ENCODE peak calls at places on chromosomes 11 and 22, in four cellular contexts. One of them, this sample, is unnamed.

GRCh38 chr22:16936625-16937024 is 71.4 kb downstream of the GAB4 start:
- DNase-seq in activated CD4-positive, alpha-beta T cell treated with anti-CD3 and anti-CD28 coated beads, Interleukin-2, amount 50 U/mL, for 48 hours: no peak
- DNase-seq in kidney glomerular epithelial cell: no peak
- DNase-seq in GM10248: no peak
- DNase-seq in this sample: no peak

GRCh38 chr11:117438371-117439000 is 110.8 kb downstream of the CEP164 start:
- DNase-seq in GM10248: peak
- DNase-seq in kidney glomerular epithelial cell: no peak
- DNase-seq in activated CD4-positive, alpha-beta T cell treated with anti-CD3 and anti-CD28 coated beads, Interleukin-2, amount 50 U/mL, for 48 hours: peak
- DNase-seq in this sample: no peak

GRCh38 chr22:22759889-22760546 is 115.6 kb downstream of the GGTLC2 start:
- DNase-seq in activated CD4-positive, alpha-beta T cell treated with anti-CD3 and anti-CD28 coated beads, Interleukin-2, amount 50 U/mL, for 48 hours: no peak
- DNase-seq in GM10248: no peak
- DNase-seq in kidney glomerular epithelial cell: no peak
- DNase-seq in this sample: no peak

GRCh38 chr11:69654660-69655478 is 13.9 kb downstream of the CCND1 start:
- DNase-seq in kidney glomerular epithelial cell: peak
- DNase-seq in GM10248: no peak
- DNase-seq in activated CD4-positive, alpha-beta T cell treated with anti-CD3 and anti-CD28 coated beads, Interleukin-2, amount 50 U/mL, for 48 hours: no peak
- DNase-seq in this sample: no peak

GRCh38 chr11:26950260-26950719 is 43.6 kb upstream of the FIBIN start:
- DNase-seq in GM10248: no peak
- DNase-seq in activated CD4-positive, alpha-beta T cell treated with anti-CD3 and anti-CD28 coated beads, Interleukin-2, amount 50 U/mL, for 48 hours: no peak
- DNase-seq in kidney glomerular epithelial cell: no peak
- DNase-seq in this sample: no peak

GRCh38 chr11:2586793-2587131 is 113.0 kb downstream of the KCNQ1OT1 start:
- DNase-seq in kidney glomerular epithelial cell: no peak
- DNase-seq in activated CD4-positive, alpha-beta T cell treated with anti-CD3 and anti-CD28 coated beads, Interleukin-2, amount 50 U/mL, for 48 hours: no peak
- DNase-seq in GM10248: peak
- DNase-seq in this sample: no peak

GRCh38 chr11:12066056-12066798 is 44.2 kb upstream of the MICAL2 start:
- DNase-seq in activated CD4-positive, alpha-beta T cell treated with anti-CD3 and anti-CD28 coated beads, Interleukin-2, amount 50 U/mL, for 48 hours: no peak
- DNase-seq in GM10248: no peak
- DNase-seq in kidney glomerular epithelial cell: peak
- DNase-seq in this sample: no peak

GRCh38 chr22:32855023-32855756 is 53.7 kb downstream of the TIMP3 start:
- DNase-seq in kidney glomerular epithelial cell: no peak
- DNase-seq in activated CD4-positive, alpha-beta T cell treated with anti-CD3 and anti-CD28 coated beads, Interleukin-2, amount 50 U/mL, for 48 hours: no peak
- DNase-seq in GM10248: no peak
- DNase-seq in this sample: no peak

GRCh38 chr11:66967670-66968425 is 7.3 kb upstream of the C11orf86 start:
- DNase-seq in activated CD4-positive, alpha-beta T cell treated with anti-CD3 and anti-CD28 coated beads, Interleukin-2, amount 50 U/mL, for 48 hours: no peak
- DNase-seq in kidney glomerular epithelial cell: no peak
- DNase-seq in GM10248: no peak
- DNase-seq in this sample: no peak

GRCh38 chr11:61686469-61686868 is 6.3 kb downstream of the DAGLA start:
- DNase-seq in GM10248: no peak
- DNase-seq in activated CD4-positive, alpha-beta T cell treated with anti-CD3 and anti-CD28 coated beads, Interleukin-2, amount 50 U/mL, for 48 hours: no peak
- DNase-seq in kidney glomerular epithelial cell: no peak
- DNase-seq in this sample: no peak

GRCh38 chr22:26016916-26017315 is 152.3 kb upstream of the SEZ6L start:
- DNase-seq in kidney glomerular epithelial cell: no peak
- DNase-seq in activated CD4-positive, alpha-beta T cell treated with anti-CD3 and anti-CD28 coated beads, Interleukin-2, amount 50 U/mL, for 48 hours: no peak
- DNase-seq in GM10248: no peak
- DNase-seq in this sample: no peak

GRCh38 chr22:46390105-46390651 is 54.7 kb downstream of the TRMU start:
- DNase-seq in GM10248: no peak
- DNase-seq in activated CD4-positive, alpha-beta T cell treated with anti-CD3 and anti-CD28 coated beads, Interleukin-2, amount 50 U/mL, for 48 hours: no peak
- DNase-seq in kidney glomerular epithelial cell: no peak
- DNase-seq in this sample: no peak

GRCh38 chr11:37264783-37265182 is 666.7 kb upstream of the RAG2 start:
- DNase-seq in kidney glomerular epithelial cell: peak
- DNase-seq in GM10248: no peak
- DNase-seq in activated CD4-positive, alpha-beta T cell treated with anti-CD3 and anti-CD28 coated beads, Interleukin-2, amount 50 U/mL, for 48 hours: no peak
- DNase-seq in this sample: no peak

GRCh38 chr11:128884703-128885338 is 6.3 kb upstream of the KCNJ5 start:
- DNase-seq in kidney glomerular epithelial cell: peak
- DNase-seq in GM10248: peak
- DNase-seq in activated CD4-positive, alpha-beta T cell treated with anti-CD3 and anti-CD28 coated beads, Interleukin-2, amount 50 U/mL, for 48 hours: peak
- DNase-seq in this sample: peak

GRCh38 chr11:134340354-134340964 is 8.7 kb downstream of the GLB1L2 start:
- DNase-seq in GM10248: no peak
- DNase-seq in activated CD4-positive, alpha-beta T cell treated with anti-CD3 and anti-CD28 coated beads, Interleukin-2, amount 50 U/mL, for 48 hours: no peak
- DNase-seq in kidney glomerular epithelial cell: no peak
- DNase-seq in this sample: no peak

GRCh38 chr11:62923634-62924411 is 2.7 kb upstream of the CHRM1 start:
- DNase-seq in kidney glomerular epithelial cell: no peak
- DNase-seq in activated CD4-positive, alpha-beta T cell treated with anti-CD3 and anti-CD28 coated beads, Interleukin-2, amount 50 U/mL, for 48 hours: peak
- DNase-seq in GM10248: no peak
- DNase-seq in this sample: no peak

GRCh38 chr11:128905345-128906184 is 14.4 kb downstream of the KCNJ5 start:
- DNase-seq in kidney glomerular epithelial cell: no peak
- DNase-seq in activated CD4-positive, alpha-beta T cell treated with anti-CD3 and anti-CD28 coated beads, Interleukin-2, amount 50 U/mL, for 48 hours: peak
- DNase-seq in GM10248: peak
- DNase-seq in this sample: no peak

GRCh38 chr11:104694259-104695070 is 203.8 kb downstream of the CASP12 start:
- DNase-seq in kidney glomerular epithelial cell: peak
- DNase-seq in GM10248: no peak
- DNase-seq in activated CD4-positive, alpha-beta T cell treated with anti-CD3 and anti-CD28 coated beads, Interleukin-2, amount 50 U/mL, for 48 hours: no peak
- DNase-seq in this sample: no peak

GRCh38 chr11:77381749-77382693 is 80.5 kb upstream of the GDPD4 start:
- DNase-seq in GM10248: no peak
- DNase-seq in kidney glomerular epithelial cell: no peak
- DNase-seq in activated CD4-positive, alpha-beta T cell treated with anti-CD3 and anti-CD28 coated beads, Interleukin-2, amount 50 U/mL, for 48 hours: no peak
- DNase-seq in this sample: no peak

GRCh38 chr22:42856179-42856864 is 751 bp downstream of the ARFGAP3 start:
- DNase-seq in kidney glomerular epithelial cell: no peak
- DNase-seq in activated CD4-positive, alpha-beta T cell treated with anti-CD3 and anti-CD28 coated beads, Interleukin-2, amount 50 U/mL, for 48 hours: peak
- DNase-seq in GM10248: no peak
- DNase-seq in this sample: peak

GRCh38 chr22:30922151-30922611 is 46.4 kb downstream of the MORC2 start:
- DNase-seq in kidney glomerular epithelial cell: no peak
- DNase-seq in GM10248: peak
- DNase-seq in activated CD4-positive, alpha-beta T cell treated with anti-CD3 and anti-CD28 coated beads, Interleukin-2, amount 50 U/mL, for 48 hours: peak
- DNase-seq in this sample: peak

GRCh38 chr11:62553839-62554361 is 7.3 kb upstream of the AHNAK start:
- DNase-seq in activated CD4-positive, alpha-beta T cell treated with anti-CD3 and anti-CD28 coated beads, Interleukin-2, amount 50 U/mL, for 48 hours: no peak
- DNase-seq in GM10248: no peak
- DNase-seq in kidney glomerular epithelial cell: peak
- DNase-seq in this sample: no peak

GRCh38 chr11:63537293-63538101 is 889 bp downstream of the PLAAT4 start:
- DNase-seq in GM10248: no peak
- DNase-seq in activated CD4-positive, alpha-beta T cell treated with anti-CD3 and anti-CD28 coated beads, Interleukin-2, amount 50 U/mL, for 48 hours: peak
- DNase-seq in kidney glomerular epithelial cell: no peak
- DNase-seq in this sample: peak

GRCh38 chr22:43862882-43863202 is 529 bp upstream of the SULT4A1 start:
- DNase-seq in activated CD4-positive, alpha-beta T cell treated with anti-CD3 and anti-CD28 coated beads, Interleukin-2, amount 50 U/mL, for 48 hours: no peak
- DNase-seq in kidney glomerular epithelial cell: no peak
- DNase-seq in GM10248: no peak
- DNase-seq in this sample: no peak

GRCh38 chr11:68106165-68106940 is 14.8 kb downstream of the CHKA start:
- DNase-seq in kidney glomerular epithelial cell: peak
- DNase-seq in GM10248: no peak
- DNase-seq in activated CD4-positive, alpha-beta T cell treated with anti-CD3 and anti-CD28 coated beads, Interleukin-2, amount 50 U/mL, for 48 hours: no peak
- DNase-seq in this sample: peak

GRCh38 chr22:48369789-48370507 is 1457.7 kb downstream of the BRD1 start:
- DNase-seq in GM10248: no peak
- DNase-seq in kidney glomerular epithelial cell: no peak
- DNase-seq in activated CD4-positive, alpha-beta T cell treated with anti-CD3 and anti-CD28 coated beads, Interleukin-2, amount 50 U/mL, for 48 hours: no peak
- DNase-seq in this sample: no peak

GRCh38 chr22:44931077-44931540 is 78.7 kb downstream of the PHF21B start:
- DNase-seq in GM10248: no peak
- DNase-seq in activated CD4-positive, alpha-beta T cell treated with anti-CD3 and anti-CD28 coated beads, Interleukin-2, amount 50 U/mL, for 48 hours: no peak
- DNase-seq in kidney glomerular epithelial cell: peak
- DNase-seq in this sample: peak

GRCh38 chr11:120945042-120945441 is 78.9 kb upstream of the TBCEL start:
- DNase-seq in activated CD4-positive, alpha-beta T cell treated with anti-CD3 and anti-CD28 coated beads, Interleukin-2, amount 50 U/mL, for 48 hours: no peak
- DNase-seq in GM10248: no peak
- DNase-seq in kidney glomerular epithelial cell: no peak
- DNase-seq in this sample: no peak

GRCh38 chr11:132620423-132620822 is 911.9 kb downstream of the OPCML start:
- DNase-seq in kidney glomerular epithelial cell: no peak
- DNase-seq in GM10248: no peak
- DNase-seq in activated CD4-positive, alpha-beta T cell treated with anti-CD3 and anti-CD28 coated beads, Interleukin-2, amount 50 U/mL, for 48 hours: no peak
- DNase-seq in this sample: no peak

GRCh38 chr22:30204742-30205111 is 41.8 kb downstream of the LIF start:
- DNase-seq in GM10248: no peak
- DNase-seq in kidney glomerular epithelial cell: no peak
- DNase-seq in activated CD4-positive, alpha-beta T cell treated with anti-CD3 and anti-CD28 coated beads, Interleukin-2, amount 50 U/mL, for 48 hours: no peak
- DNase-seq in this sample: peak

GRCh38 chr11:61516675-61517516 is 8.3 kb downstream of the LRRC10B start:
- DNase-seq in kidney glomerular epithelial cell: no peak
- DNase-seq in activated CD4-positive, alpha-beta T cell treated with anti-CD3 and anti-CD28 coated beads, Interleukin-2, amount 50 U/mL, for 48 hours: peak
- DNase-seq in GM10248: peak
- DNase-seq in this sample: peak

GRCh38 chr11:128741511-128741910 is 47.6 kb downstream of the FLI1 start:
- DNase-seq in activated CD4-positive, alpha-beta T cell treated with anti-CD3 and anti-CD28 coated beads, Interleukin-2, amount 50 U/mL, for 48 hours: no peak
- DNase-seq in kidney glomerular epithelial cell: no peak
- DNase-seq in GM10248: no peak
- DNase-seq in this sample: no peak

GRCh38 chr11:37946155-37946766 is 1348.2 kb upstream of the RAG2 start:
- DNase-seq in kidney glomerular epithelial cell: peak
- DNase-seq in GM10248: no peak
- DNase-seq in activated CD4-positive, alpha-beta T cell treated with anti-CD3 and anti-CD28 coated beads, Interleukin-2, amount 50 U/mL, for 48 hours: peak
- DNase-seq in this sample: peak

GRCh38 chr22:24775769-24776492 is 1.4 kb upstream of the PIWIL3 start:
- DNase-seq in GM10248: no peak
- DNase-seq in kidney glomerular epithelial cell: no peak
- DNase-seq in activated CD4-positive, alpha-beta T cell treated with anti-CD3 and anti-CD28 coated beads, Interleukin-2, amount 50 U/mL, for 48 hours: no peak
- DNase-seq in this sample: no peak

GRCh38 chr11:86698634-86699033 is 26.2 kb upstream of the ME3 start:
- DNase-seq in GM10248: no peak
- DNase-seq in activated CD4-positive, alpha-beta T cell treated with anti-CD3 and anti-CD28 coated beads, Interleukin-2, amount 50 U/mL, for 48 hours: no peak
- DNase-seq in kidney glomerular epithelial cell: no peak
- DNase-seq in this sample: no peak

This sample was measured in testis.